ENCODE peak calls at places on chromosomes 1 and 21, in eight cellular contexts. H is heart left ventricle, U is stomach, D is upper lobe of right lung, P is prostate gland, L is A549, F is GM10248, I is GM13976. Q is an unnamed sample.

GRCh38 chr1:89310505-89310904 is 37.8 kb upstream of the GBP5 start:
- DNase-seq in H (no peak), U (no peak), D (no peak), P (no peak), L (no peak), F (peak), I (peak), Q (no peak)

GRCh38 chr1:19405195-19405760 is 80.1 kb downstream of the CAPZB start:
- DNase-seq in H (no peak), U (no peak), D (no peak), P (no peak), L (no peak), F (no peak), I (no peak), Q (no peak)

GRCh38 chr1:178540646-178541045 is 27.7 kb downstream of the TEX35 start:
- DNase-seq in H (no peak), U (no peak), D (no peak), P (no peak), L (no peak), F (no peak), I (no peak), Q (peak)

GRCh38 chr1:50880373-50880772 is 79.7 kb downstream of the FAF1 start:
- DNase-seq in H (no peak), U (no peak), D (no peak), P (no peak), L (no peak), F (no peak), I (no peak), Q (no peak)

GRCh38 chr1:43036457-43036827 is 77.8 kb upstream of the SLC2A1 start:
- DNase-seq in H (no peak), U (no peak), D (no peak), P (no peak), L (no peak), F (no peak), I (no peak), Q (no peak)

GRCh38 chr1:169044971-169045370 is 61.5 kb upstream of the ATP1B1 start:
- DNase-seq in H (no peak), U (no peak), D (no peak), P (no peak), L (no peak), F (no peak), I (no peak), Q (no peak)

GRCh38 chr1:117930484-117930883 is 945 bp downstream of the WDR3 start:
- DNase-seq in H (no peak), U (no peak), D (no peak), P (no peak), L (no peak), F (no peak), I (no peak), Q (no peak)

GRCh38 chr1:100456880-100457279 is 81.1 kb upstream of the GPR88 start:
- DNase-seq in H (no peak), U (no peak), D (no peak), P (no peak), L (no peak), F (no peak), I (no peak), Q (no peak)

GRCh38 chr21:36854391-36854790 is 112.1 kb downstream of the HLCS start:
- DNase-seq in H (no peak), U (no peak), D (no peak), P (no peak), L (peak), F (peak), I (peak), Q (no peak)

GRCh38 chr1:147099192-147099591 is 73.1 kb downstream of the PRKAB2 start:
- DNase-seq in H (no peak), U (no peak), D (no peak), P (no peak), L (no peak), F (no peak), I (no peak), Q (no peak)

GRCh38 chr1:44072204-44072603 is 40.9 kb upstream of the SLC6A9 start:
- DNase-seq in H (no peak), U (no peak), D (no peak), P (no peak), L (no peak), F (no peak), I (no peak), Q (peak)

GRCh38 chr1:204670152-204670927 is 15.2 kb downstream of the LRRN2 start:
- DNase-seq in H (no peak), U (no peak), D (no peak), P (no peak), L (no peak), F (no peak), I (no peak), Q (no peak)

GRCh38 chr1:24151175-24151533 is 8.2 kb upstream of the IL22RA1 start:
- DNase-seq in H (no peak), U (peak), D (no peak), P (peak), L (no peak), F (no peak), I (no peak), Q (no peak)

GRCh38 chr1:57831624-57832023 is 407.8 kb upstream of the DAB1 start:
- DNase-seq in H (no peak), U (no peak), D (no peak), P (no peak), L (peak), F (no peak), I (no peak), Q (no peak)

GRCh38 chr1:176959461-176959860 is 205.1 kb downstream of the ASTN1 start:
- DNase-seq in H (no peak), U (no peak), D (no peak), P (no peak), L (no peak), F (no peak), I (no peak), Q (no peak)

GRCh38 chr1:208450958-208451357 is 206.8 kb upstream of the PLXNA2 start:
- DNase-seq in H (no peak), U (no peak), D (no peak), P (no peak), L (no peak), F (no peak), I (no peak), Q (no peak)

GRCh38 chr1:49626474-49626873 is 397.3 kb downstream of the AGBL4 start:
- DNase-seq in H (no peak), U (no peak), D (no peak), P (no peak), L (no peak), F (no peak), I (no peak), Q (no peak)

GRCh38 chr1:59604191-59604590 is 210.6 kb upstream of the HOOK1 start:
- DNase-seq in H (no peak), U (no peak), D (no peak), P (no peak), L (no peak), F (no peak), I (no peak), Q (no peak)

GRCh38 chr1:2145946-2146835 is 48.4 kb downstream of the FAAP20 start:
- DNase-seq in H (peak), U (no peak), D (no peak), P (no peak), L (no peak), F (no peak), I (no peak), Q (no peak)

GRCh38 chr1:244815600-244816099 is 19.8 kb upstream of the COX20 start:
- DNase-seq in H (no peak), U (no peak), D (no peak), P (no peak), L (no peak), F (no peak), I (no peak), Q (no peak)

GRCh38 chr1:98797506-98797905 is 136.0 kb downstream of the SNX7 start:
- DNase-seq in H (no peak), U (no peak), D (no peak), P (no peak), L (no peak), F (no peak), I (no peak), Q (no peak)

GRCh38 chr21:27393726-27394125 is 426.8 kb upstream of the ADAMTS5 start:
- DNase-seq in H (no peak), U (no peak), D (no peak), P (no peak), L (no peak), F (no peak), I (no peak), Q (no peak)

GRCh38 chr21:42145569-42146250 is 73.2 kb upstream of the ABCG1 start:
- DNase-seq in H (peak), U (peak), D (peak), P (peak), L (peak), F (peak), I (peak), Q (peak)

GRCh38 chr1:218431476-218431875 is 86.3 kb downstream of the TGFB2 start:
- DNase-seq in H (no peak), U (no peak), D (no peak), P (no peak), L (no peak), F (no peak), I (no peak), Q (no peak)

GRCh38 chr1:173554089-173554488 is 48.8 kb downstream of the SLC9C2 start:
- DNase-seq in H (no peak), U (no peak), D (no peak), P (no peak), L (no peak), F (no peak), I (no peak), Q (no peak)

GRCh38 chr21:33028759-33029511 is 3.2 kb downstream of the OLIG2 start:
- DNase-seq in H (no peak), U (no peak), D (no peak), P (no peak), L (no peak), F (no peak), I (no peak), Q (no peak)

GRCh38 chr1:5938068-5938740 is 54.0 kb downstream of the NPHP4 start:
- DNase-seq in H (no peak), U (peak), D (no peak), P (no peak), L (no peak), F (no peak), I (no peak), Q (no peak)

GRCh38 chr1:203038891-203039608 is 12.8 kb downstream of the PPFIA4 start:
- DNase-seq in H (peak), U (peak), D (peak), P (peak), L (peak), F (peak), I (peak), Q (peak)

GRCh38 chr1:178536329-178536728 is 23.4 kb downstream of the TEX35 start:
- DNase-seq in H (no peak), U (no peak), D (no peak), P (no peak), L (no peak), F (no peak), I (no peak), Q (no peak)

GRCh38 chr1:103489881-103490280 is 35.6 kb upstream of the RNPC3 start:
- DNase-seq in H (no peak), U (no peak), D (no peak), P (no peak), L (peak), F (no peak), I (no peak), Q (no peak)

GRCh38 chr1:208090776-208091291 is 153.3 kb downstream of the PLXNA2 start:
- DNase-seq in H (no peak), U (no peak), D (no peak), P (no peak), L (no peak), F (no peak), I (no peak), Q (no peak)

GRCh38 chr1:240190881-240191385 is 99.2 kb downstream of the FMN2 start:
- DNase-seq in H (no peak), U (no peak), D (no peak), P (no peak), L (peak), F (no peak), I (no peak), Q (peak)

GRCh38 chr1:177973585-177973984 is 3.7 kb upstream of the SEC16B start:
- DNase-seq in H (no peak), U (no peak), D (no peak), P (no peak), L (no peak), F (no peak), I (no peak), Q (no peak)

GRCh38 chr1:36924282-36924791 is 110.0 kb downstream of the GRIK3 start:
- DNase-seq in H (no peak), U (peak), D (no peak), P (peak), L (peak), F (peak), I (peak), Q (no peak)

GRCh38 chr1:188295157-188295556 is 1466.4 kb downstream of the PLA2G4A start:
- DNase-seq in H (no peak), U (no peak), D (no peak), P (no peak), L (no peak), F (no peak), I (no peak), Q (no peak)

GRCh38 chr1:38456564-38456876 is 403.1 kb downstream of the RRAGC start:
- DNase-seq in H (no peak), U (no peak), D (no peak), P (no peak), L (no peak), F (no peak), I (no peak), Q (no peak)

GRCh38 chr1:84615785-84616184 is 41.5 kb upstream of the CTBS start:
- DNase-seq in H (no peak), U (no peak), D (no peak), P (no peak), L (no peak), F (no peak), I (no peak), Q (no peak)

GRCh38 chr1:97562096-97562495 is 358.7 kb downstream of the DPYD start:
- DNase-seq in H (no peak), U (no peak), D (no peak), P (no peak), L (no peak), F (no peak), I (no peak), Q (peak)

GRCh38 chr1:111833334-111833733 is 77.6 kb downstream of the DDX20 start:
- DNase-seq in H (no peak), U (no peak), D (no peak), P (no peak), L (no peak), F (no peak), I (no peak), Q (no peak)
- TF ChIP-seq CTCF in H (no peak), U (no peak), D (no peak), P (no peak), L (no peak), F (no peak), I (no peak), Q (no peak)

GRCh38 chr21:23127973-23128372 is 2129.8 kb downstream of the NCAM2 start:
- DNase-seq in H (no peak), U (no peak), D (no peak), P (no peak), L (no peak), F (no peak), I (no peak), Q (no peak)

GRCh38 chr21:23130308-23130707 is 2132.1 kb downstream of the NCAM2 start:
- DNase-seq in H (no peak), U (no peak), D (no peak), P (no peak), L (no peak), F (no peak), I (no peak), Q (no peak)

DNA sequence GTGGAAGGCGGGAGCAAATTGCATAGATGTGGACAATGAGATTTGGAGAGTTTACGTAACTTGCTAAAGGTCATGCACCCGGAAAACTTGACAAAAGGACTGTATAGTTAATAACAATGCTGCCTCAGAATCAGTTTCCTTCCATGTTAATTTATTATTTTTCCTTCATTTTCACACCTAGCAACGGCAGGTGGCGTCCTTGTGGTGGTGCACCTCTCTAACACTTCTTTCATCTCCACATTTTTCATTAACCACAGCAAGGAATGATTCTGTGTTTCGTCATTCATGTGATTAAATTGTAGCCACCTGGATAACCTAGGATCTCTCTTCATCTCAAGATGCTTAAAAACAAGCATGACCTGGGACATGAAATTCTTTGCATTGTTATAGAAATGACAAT is 2133.0 kb downstream of the NCAM2 start:
- DNase-seq in H (no peak), U (no peak), D (no peak), P (no peak), L (no peak), F (no peak), I (no peak), Q (no peak)
- TF ChIP-seq CTCF in H (no peak), U (no peak), D (no peak), P (no peak), L (no peak), F (no peak), I (no peak), Q (no peak)

GRCh38 chr1:30271401-30272287 is 451.7 kb downstream of the MATN1 start:
- DNase-seq in H (no peak), U (no peak), D (no peak), P (no peak), L (no peak), F (no peak), I (no peak), Q (no peak)

GRCh38 chr1:30272288-30273020 is 450.9 kb downstream of the MATN1 start:
- DNase-seq in H (no peak), U (no peak), D (no peak), P (no peak), L (no peak), F (no peak), I (no peak), Q (no peak)

GRCh38 chr1:30268923-30269666 is 454.3 kb downstream of the MATN1 start:
- DNase-seq in H (no peak), U (peak), D (no peak), P (no peak), L (no peak), F (no peak), I (no peak), Q (no peak)

GRCh38 chr1:30273021-30273325 is 450.4 kb downstream of the MATN1 start:
- DNase-seq in H (no peak), U (no peak), D (no peak), P (no peak), L (no peak), F (no peak), I (no peak), Q (no peak)

DNA sequence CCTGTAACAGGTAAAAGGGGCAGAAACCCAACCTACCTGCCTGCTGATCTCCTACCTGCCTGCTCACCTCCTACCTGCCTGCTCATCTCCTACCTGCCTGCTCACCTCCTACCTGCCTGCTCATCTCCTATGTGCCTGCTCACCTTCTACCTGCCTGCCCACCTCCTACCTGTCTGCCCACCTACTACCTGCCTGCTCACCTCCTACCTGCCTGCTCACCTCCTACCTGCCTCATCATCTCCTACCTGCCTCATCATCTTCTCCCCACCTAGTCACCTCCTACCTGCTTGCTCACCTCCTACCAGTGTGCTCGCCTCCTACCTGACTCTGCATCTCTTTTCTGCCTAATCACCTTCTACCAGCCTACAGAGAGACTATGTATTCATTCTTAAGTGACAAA is 452.9 kb downstream of the MATN1 start:
- DNase-seq in H (no peak), U (no peak), D (no peak), P (no peak), L (no peak), F (no peak), I (no peak), Q (no peak)
- TF ChIP-seq CTCF in H (no peak), U (no peak), D (no peak), P (no peak), L (no peak), F (no peak), I (no peak), Q (no peak)

GRCh38 chr1:227255086-227255732 is 63.1 kb downstream of the CDC42BPA start:
- DNase-seq in H (no peak), U (no peak), D (no peak), P (no peak), L (no peak), F (no peak), I (no peak), Q (no peak)

GRCh38 chr1:227260433-227260832 is 57.9 kb downstream of the CDC42BPA start:
- DNase-seq in H (no peak), U (no peak), D (no peak), P (no peak), L (no peak), F (no peak), I (no peak), Q (no peak)

GRCh38 chr1:227261501-227261900 is 56.8 kb downstream of the CDC42BPA start:
- DNase-seq in H (no peak), U (no peak), D (no peak), P (no peak), L (no peak), F (no peak), I (no peak), Q (no peak)

GRCh38 chr1:227253065-227253464 is 65.2 kb downstream of the CDC42BPA start:
- DNase-seq in H (no peak), U (no peak), D (no peak), P (no peak), L (no peak), F (no peak), I (no peak), Q (no peak)

DNA sequence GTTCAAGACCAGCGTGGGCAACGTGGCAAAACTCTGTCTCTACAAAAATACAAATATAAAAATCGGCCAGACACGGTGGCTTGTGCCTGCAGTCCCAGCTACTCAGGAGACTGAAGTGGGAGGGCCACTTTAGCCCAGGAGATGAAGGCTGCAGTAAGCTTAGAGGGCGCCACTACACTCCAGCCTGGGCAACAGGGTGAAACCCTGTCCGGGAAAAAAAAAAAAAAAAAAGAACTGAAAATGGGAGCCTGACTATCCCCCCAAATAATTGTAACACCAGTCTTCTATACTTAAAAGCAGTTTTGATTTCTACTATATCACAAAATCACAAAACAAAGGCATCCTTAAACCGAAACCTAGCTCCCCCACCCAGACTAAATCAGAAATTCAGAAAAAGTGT is 60.3 kb downstream of the CDC42BPA start:
- DNase-seq in H (no peak), U (no peak), D (no peak), P (no peak), L (no peak), F (no peak), I (no peak), Q (no peak)
- TF ChIP-seq CTCF in H (no peak), U (no peak), D (no peak), P (no peak), L (peak), F (no peak), I (no peak), Q (no peak)

DNA sequence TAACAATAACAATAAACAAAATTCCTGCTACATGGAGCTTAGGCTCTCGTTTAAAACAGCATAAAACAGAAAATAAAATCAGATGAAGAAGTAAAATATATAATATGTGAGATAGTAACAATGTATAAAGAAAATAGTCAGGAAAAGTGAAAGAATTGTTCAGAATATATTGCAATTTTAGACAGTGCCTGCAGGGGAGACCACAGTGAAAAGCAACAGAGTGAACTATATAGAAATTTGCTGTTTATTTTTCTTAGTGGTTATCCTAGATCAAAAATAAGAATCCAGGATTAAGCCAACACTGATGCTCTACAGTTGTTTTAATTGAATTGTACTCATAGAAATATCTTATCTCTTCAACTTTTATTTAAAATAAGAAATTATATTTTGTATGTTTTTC is 1639.0 kb upstream of the B3GALT2 start:
- DNase-seq in H (no peak), U (no peak), D (no peak), P (no peak), L (no peak), F (no peak), I (no peak), Q (no peak)
- TF ChIP-seq CTCF in H (no peak), U (no peak), D (no peak), P (no peak), L (no peak), F (no peak), I (no peak), Q (no peak)

GRCh38 chr21:44485254-44485793 is 30.0 kb downstream of the LRRC3 start:
- DNase-seq in H (no peak), U (no peak), D (no peak), P (no peak), L (peak), F (no peak), I (no peak), Q (no peak)
- TF ChIP-seq CTCF in H (no peak), U (peak), D (no peak), P (no peak), L (peak), F (peak), I (no peak), Q (no peak)

Q was measured in AG09319.